ENCODE peak calls at places on chromosomes 4 and X, in eight cellular contexts. B, M, G, E, I, R, X and F are unnamed samples.

GRCh38 chr4:79353075-79353474 is 27.2 kb upstream of the NAA11 start:
- DNase-seq in B (no peak), M (no peak), G (no peak), E (no peak), I (no peak), R (no peak), X (no peak), F (no peak)

GRCh38 chr4:108345862-108346530 is 177.3 kb upstream of the LEF1 start:
- DNase-seq in B (no peak), M (no peak), G (no peak), E (no peak), I (no peak), R (no peak), X (peak; percentile 54), F (no peak)

GRCh38 chr4:108649863-108650211 is 562 bp upstream of the OSTC start:
- DNase-seq in B (no peak), M (no peak), G (no peak), E (no peak), I (no peak), R (no peak), X (no peak), F (no peak)

GRCh38 chrX:39688576-39689373 is 409.0 kb downstream of the BCOR start:
- DNase-seq in B (no peak), M (no peak), G (peak; percentile 56), E (no peak), I (no peak), R (peak; percentile 59), X (peak; percentile 14), F (peak; percentile 73)

GRCh38 chr4:53273726-53274125 is 92.1 kb downstream of the SCFD2 start:
- DNase-seq in B (no peak), M (no peak), G (no peak), E (no peak), I (no peak), R (no peak), X (no peak), F (no peak)

GRCh38 chr4:183905593-183906485 is 732 bp downstream of the STOX2 start:
- DNase-seq in B (no peak), M (no peak), G (peak; percentile 22), E (no peak), I (no peak), R (peak; percentile 50), X (peak; percentile 10), F (peak; percentile 67)

GRCh38 chrX:10615931-10616780 is 4.2 kb downstream of the MID1 start:
- DNase-seq in B (no peak), M (no peak), G (peak; percentile 56), E (no peak), I (no peak), R (no peak), X (peak; percentile 51), F (peak; percentile 60)

GRCh38 chrX:68599256-68600152 is 48.0 kb upstream of the STARD8 start:
- DNase-seq in B (no peak), M (no peak), G (no peak), E (no peak), I (no peak), R (no peak), X (no peak), F (no peak)

GRCh38 chr4:72846280-72847111 is 223.0 kb downstream of the COX18 start:
- DNase-seq in B (peak; percentile 1), M (no peak), G (peak; percentile 71), E (no peak), I (no peak), R (no peak), X (peak; percentile 88), F (no peak)

GRCh38 chr4:83548151-83548905 is 12.4 kb downstream of the GPAT3 start:
- DNase-seq in B (no peak), M (peak; percentile 86), G (peak; percentile 76), E (peak; percentile 83), I (peak; percentile 20), R (no peak), X (peak; percentile 99), F (no peak)

GRCh38 chr4:110172972-110173371 is 25.4 kb downstream of the ELOVL6 start:
- DNase-seq in B (no peak), M (no peak), G (no peak), E (peak; percentile 6), I (no peak), R (no peak), X (no peak), F (no peak)

GRCh38 chr4:24473309-24473721 is 111.0 kb downstream of the DHX15 start:
- DNase-seq in B (no peak), M (no peak), G (peak; percentile 12), E (no peak), I (no peak), R (no peak), X (peak; percentile 70), F (peak; percentile 33)

GRCh38 chrX:20742106-20742505 is 475.4 kb upstream of the RPS6KA3 start:
- DNase-seq in B (no peak), M (no peak), G (no peak), E (no peak), I (no peak), R (no peak), X (no peak), F (no peak)

GRCh38 chrX:108456971-108457477 is 17.4 kb downstream of the COL4A5 start:
- DNase-seq in B (no peak), M (no peak), G (no peak), E (no peak), I (no peak), R (no peak), X (peak; percentile 44), F (no peak)

GRCh38 chrX:107119281-107119680 is 659 bp upstream of the RBM41 start:
- DNase-seq in B (no peak), M (no peak), G (no peak), E (no peak), I (no peak), R (no peak), X (no peak), F (no peak)

GRCh38 chrX:42869659-42870476 is 91.9 kb upstream of the PPP1R2C start:
- DNase-seq in B (no peak), M (no peak), G (no peak), E (no peak), I (no peak), R (no peak), X (no peak), F (no peak)

GRCh38 chr4:6472008-6472386 is 417 bp downstream of the PPP2R2C start:
- DNase-seq in B (no peak), M (no peak), G (no peak), E (no peak), I (no peak), R (peak; percentile 8), X (no peak), F (no peak)

GRCh38 chr4:44961001-44961755 is 234.8 kb upstream of the GNPDA2 start:
- DNase-seq in B (no peak), M (no peak), G (no peak), E (no peak), I (no peak), R (no peak), X (no peak), F (no peak)

GRCh38 chrX:69319376-69319775 is 154.1 kb upstream of the PJA1 start:
- DNase-seq in B (no peak), M (no peak), G (no peak), E (no peak), I (no peak), R (no peak), X (no peak), F (no peak)

GRCh38 chr4:18938343-18939109 is 917.0 kb upstream of the LCORL start:
- DNase-seq in B (no peak), M (no peak), G (no peak), E (no peak), I (no peak), R (no peak), X (no peak), F (no peak)

GRCh38 chr4:123922847-123923246 is 526.3 kb downstream of the SPRY1 start:
- DNase-seq in B (no peak), M (no peak), G (no peak), E (no peak), I (no peak), R (no peak), X (no peak), F (no peak)

GRCh38 chr4:86778169-86778568 is 71.0 kb downstream of the SLC10A6 start:
- DNase-seq in B (no peak), M (no peak), G (no peak), E (no peak), I (no peak), R (no peak), X (no peak), F (no peak)

GRCh38 chr4:126489826-126490463 is 1142.8 kb upstream of the INTU start:
- DNase-seq in B (no peak), M (no peak), G (no peak), E (no peak), I (no peak), R (no peak), X (no peak), F (no peak)

GRCh38 chr4:145937990-145938611 is 522 bp downstream of the ZNF827 start:
- DNase-seq in B (no peak), M (no peak), G (no peak), E (no peak), I (no peak), R (no peak), X (peak; percentile 13), F (peak; percentile 16)

GRCh38 chr4:10738826-10739489 is 54.4 kb upstream of the CLNK start:
- DNase-seq in B (no peak), M (no peak), G (no peak), E (no peak), I (no peak), R (no peak), X (peak; percentile 86), F (no peak)

GRCh38 chr4:109752545-109752944 is 22.7 kb upstream of the PLA2G12A start:
- DNase-seq in B (no peak), M (no peak), G (no peak), E (no peak), I (no peak), R (no peak), X (no peak), F (no peak)

GRCh38 chr4:84596826-84597225 is 13.9 kb downstream of the CDS1 start:
- DNase-seq in B (no peak), M (no peak), G (peak; percentile 53), E (no peak), I (no peak), R (no peak), X (peak; percentile 68), F (no peak)

GRCh38 chr4:97851115-97851514 is 292.2 kb downstream of the STPG2 start:
- DNase-seq in B (no peak), M (no peak), G (no peak), E (no peak), I (no peak), R (no peak), X (no peak), F (no peak)

GRCh38 chr4:176443117-176443516 is 123.4 kb downstream of the SPCS3 start:
- DNase-seq in B (no peak), M (peak; percentile 75), G (peak; percentile 25), E (no peak), I (no peak), R (no peak), X (peak; percentile 80), F (no peak)

GRCh38 chrX:68114573-68115199 is 318.6 kb downstream of the OPHN1 start:
- DNase-seq in B (no peak), M (no peak), G (peak; percentile 57), E (no peak), I (no peak), R (no peak), X (peak; percentile 52), F (no peak)

GRCh38 chrX:43493751-43494150 is 162.3 kb upstream of the MAOA start:
- DNase-seq in B (no peak), M (no peak), G (no peak), E (no peak), I (no peak), R (no peak), X (no peak), F (no peak)

GRCh38 chrX:70132244-70132643 is 1.0 kb upstream of the IGBP1 start:
- DNase-seq in B (no peak), M (no peak), G (no peak), E (no peak), I (no peak), R (no peak), X (no peak), F (no peak)